ENCODE peak calls at places on chromosomes 12 and 14, in five cellular contexts. S is H1, U is GM12878, B is K562, P is HepG2. M is an unnamed sample.

GRCh38 chr14:77061630-77062029 is 33.1 kb upstream of the IRF2BPL start:
- DNase-seq in S (no peak), U (no peak), B (no peak), P (no peak), M (no peak)

GRCh38 chr14:74549588-74549987 is 56.0 kb downstream of the ISCA2 start:
- DNase-seq in S (no peak), U (no peak), B (no peak), P (no peak), M (no peak)

GRCh38 chr12:76878045-76878898 is 547 bp downstream of the CSRP2 start:
- DNase-seq in S (peak; percentile 83), U (no peak), B (peak; percentile 23), P (peak; percentile 23), M (peak; percentile 15)

GRCh38 chr12:66550626-66551025 is 128.2 kb downstream of the GRIP1 start:
- DNase-seq in S (no peak), U (no peak), B (peak; percentile 2), P (no peak), M (no peak)

GRCh38 chr14:76810953-76811400 is 1.7 kb downstream of the ANGEL1 start:
- DNase-seq in S (no peak), U (no peak), B (peak; percentile 55), P (peak; percentile 80), M (peak; percentile 13)

GRCh38 chr14:89720741-89721315 is 233.7 kb downstream of the EFCAB11 start:
- DNase-seq in S (no peak), U (peak; percentile 50), B (no peak), P (no peak), M (no peak)

GRCh38 chr12:52903285-52903854 is 1.5 kb downstream of the KRT8 start:
- DNase-seq in S (peak; percentile 91), U (no peak), B (peak; percentile 91), P (peak; percentile 69), M (no peak)

GRCh38 chr14:21023817-21024667 is 819 bp downstream of the NDRG2 start:
- DNase-seq in S (no peak), U (no peak), B (peak; percentile 30), P (peak; percentile 59), M (no peak)

GRCh38 chr12:75260316-75260715 is 50.7 kb upstream of the KCNC2 start:
- DNase-seq in S (no peak), U (no peak), B (no peak), P (no peak), M (no peak)

GRCh38 chr12:6766651-6767300 is 613 bp downstream of the PTMS start:
- DNase-seq in S (peak; percentile 85), U (no peak), B (peak; percentile 81), P (peak; percentile 44), M (no peak)

GRCh38 chr12:65868133-65868705 is 43.9 kb downstream of the HMGA2 start:
- DNase-seq in S (no peak), U (no peak), B (peak; percentile 9), P (no peak), M (no peak)

GRCh38 chr14:95679148-95679547 is 7.1 kb upstream of the TCL1B start:
- DNase-seq in S (no peak), U (no peak), B (no peak), P (no peak), M (no peak)

GRCh38 chr12:76346798-76347420 is 1.3 kb downstream of the BBS10 start:
- DNase-seq in S (no peak), U (peak; percentile 25), B (peak; percentile 65), P (peak; percentile 50), M (no peak)

GRCh38 chr14:92655372-92655771 is 93.1 kb downstream of the LGMN start:
- DNase-seq in S (no peak), U (no peak), B (no peak), P (no peak), M (no peak)

GRCh38 chr12:47885012-47885501 is 19.7 kb downstream of the VDR start:
- DNase-seq in S (no peak), U (peak; percentile 71), B (peak; percentile 62), P (no peak), M (no peak)

GRCh38 chr14:68979722-68980552 is 835 bp upstream of the ACTN1 start:
- DNase-seq in S (peak; percentile 81), U (no peak), B (peak; percentile 28), P (no peak), M (no peak)

GRCh38 chr12:7642287-7642686 is 23.4 kb downstream of the APOBEC1 start:
- DNase-seq in S (no peak), U (no peak), B (no peak), P (peak; percentile 9), M (no peak)

GRCh38 chr12:68326720-68327119 is 5.4 kb downstream of the MDM1 start:
- DNase-seq in S (no peak), U (no peak), B (no peak), P (no peak), M (no peak)

GRCh38 chr14:29749327-29749726 is 178.3 kb downstream of the PRKD1 start:
- DNase-seq in S (no peak), U (no peak), B (peak; percentile 1), P (no peak), M (no peak)

GRCh38 chr12:101759396-101760047 is 20.3 kb upstream of the SYCP3 start:
- DNase-seq in S (no peak), U (no peak), B (peak; percentile 47), P (peak; percentile 39), M (peak; percentile 13)

GRCh38 chr12:88575361-88575959 is 4.8 kb downstream of the KITLG start:
- DNase-seq in S (no peak), U (no peak), B (no peak), P (no peak), M (no peak)

GRCh38 chr14:65070710-65071033 is 31.6 kb downstream of the MAX start:
- DNase-seq in S (no peak), U (no peak), B (no peak), P (no peak), M (no peak)

GRCh38 chr14:71948101-71948500 is 15.9 kb downstream of the RGS6 start:
- DNase-seq in S (no peak), U (no peak), B (no peak), P (no peak), M (no peak)
- TF ChIP-seq CEBPB in S (no peak), U (no peak), B (no peak), P (no peak), M (no peak)

GRCh38 chr14:51386983-51387730 is 147.1 kb downstream of the TMX1 start:
- DNase-seq in S (no peak), U (no peak), B (no peak), P (no peak), M (no peak)

GRCh38 chr14:51386411-51386810 is 146.4 kb downstream of the TMX1 start:
- DNase-seq in S (no peak), U (no peak), B (no peak), P (no peak), M (no peak)

GRCh38 chr14:51382506-51382905 is 142.5 kb downstream of the TMX1 start:
- DNase-seq in S (no peak), U (no peak), B (no peak), P (no peak), M (no peak)
- TF ChIP-seq ZNF274 in S (no peak), U (no peak), B (no peak), P (no peak), M (no peak)

DNA sequence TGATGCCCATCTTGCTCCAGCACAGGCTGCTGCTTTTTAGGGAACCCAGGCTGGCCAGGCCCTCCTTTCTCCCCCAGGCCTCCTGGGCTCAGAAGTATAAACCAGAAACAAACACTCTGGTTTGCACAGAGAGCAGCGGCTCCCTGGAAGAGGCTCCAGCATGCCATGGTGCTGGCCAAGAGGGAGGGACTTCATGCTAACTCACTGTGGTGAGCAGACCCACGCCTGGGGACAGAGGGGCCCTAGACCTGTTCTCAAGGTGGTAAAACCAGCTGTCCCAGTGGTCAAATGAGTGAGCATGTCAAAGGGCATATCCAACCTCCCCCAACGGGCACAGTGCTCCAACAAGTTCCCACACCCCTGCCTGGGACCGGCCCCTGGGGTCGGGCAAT is 15.5 kb downstream of the BCL11B start:
- DNase-seq in S (no peak), U (no peak), B (no peak), P (no peak), M (no peak)
- TF ChIP-seq CEBPB in S (no peak), U (no peak), B (no peak), P (no peak), M (no peak)

DNA sequence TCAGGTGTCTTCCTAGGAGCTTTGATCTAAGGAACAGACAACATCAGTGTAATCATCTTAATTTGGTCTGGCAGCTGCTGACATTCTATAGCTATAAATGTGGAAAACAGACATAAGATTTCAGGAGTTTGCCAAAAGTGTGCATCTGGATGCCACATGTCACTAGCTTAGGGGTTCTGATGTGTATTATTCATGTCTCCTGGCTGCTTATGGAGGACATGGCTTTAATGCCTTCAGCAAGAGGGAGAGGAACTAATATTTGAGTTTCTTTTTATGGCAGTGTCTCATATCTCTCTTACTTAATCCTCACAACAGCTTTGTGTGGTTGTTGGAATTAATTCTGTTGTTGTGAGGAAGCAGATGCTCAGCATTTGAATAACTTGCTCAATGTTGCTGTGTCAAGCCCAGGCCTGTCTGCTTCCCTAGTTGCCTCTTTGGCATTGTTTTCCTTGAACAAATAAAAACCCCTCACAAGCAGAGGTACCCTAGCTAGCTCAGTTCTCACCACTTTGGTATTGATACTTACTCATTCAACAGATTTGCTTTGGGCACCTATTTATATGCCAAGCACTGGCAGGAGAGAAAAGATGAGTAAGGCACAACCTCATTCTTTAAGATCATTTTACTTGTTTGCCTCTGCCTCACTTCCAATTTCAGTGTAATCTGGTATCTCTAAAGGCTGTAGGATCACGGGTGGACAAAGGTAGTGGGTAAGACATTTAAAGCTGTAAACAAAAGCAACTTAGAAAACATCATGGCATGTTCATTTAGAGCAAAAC is 39.8 kb upstream of the EID3 start:
- DNase-seq in S (no peak), U (no peak), B (no peak), P (no peak), M (no peak)
- TF ChIP-seq ZNF274 in S (no peak), U (no peak), B (no peak), P (no peak), M (no peak)